ENCODE peak calls at places on chromosome 10, in five cellular contexts. One of them, this sample, is unnamed. For H3K36me3, the result is how much of the 10 kb centered on the place peaks cover.

GRCh38 chr10:119412831-119413737 is 129.4 kb downstream of the RGS10 start:
- DNase-seq in body of pancreas: no peak
- DNase-seq in mucosa of descending colon: no peak
- DNase-seq in naive thymus-derived CD4-positive, alpha-beta T cell: no peak
- DNase-seq in upper lobe of right lung: peak
- DNase-seq in this sample: no peak

GRCh38 chr10:89241491-89242339 is 9.9 kb downstream of the LIPA start:
- DNase-seq in body of pancreas: no peak
- DNase-seq in mucosa of descending colon: no peak
- DNase-seq in naive thymus-derived CD4-positive, alpha-beta T cell: no peak
- DNase-seq in upper lobe of right lung: no peak
- DNase-seq in this sample: no peak

GRCh38 chr10:102119417-102120141 is 589 bp downstream of the LDB1 start:
- DNase-seq in body of pancreas: peak
- DNase-seq in mucosa of descending colon: peak
- DNase-seq in naive thymus-derived CD4-positive, alpha-beta T cell: peak
- DNase-seq in upper lobe of right lung: peak
- DNase-seq in this sample: no peak

GRCh38 chr10:31929986-31930675 is 1.5 kb upstream of the ARHGAP12 start:
- DNase-seq in body of pancreas: no peak
- DNase-seq in mucosa of descending colon: peak
- DNase-seq in naive thymus-derived CD4-positive, alpha-beta T cell: peak
- DNase-seq in upper lobe of right lung: no peak
- DNase-seq in this sample: no peak

GRCh38 chr10:17984056-17984455 is 32.3 kb downstream of the SLC39A12 start:
- DNase-seq in body of pancreas: no peak
- DNase-seq in mucosa of descending colon: no peak
- DNase-seq in naive thymus-derived CD4-positive, alpha-beta T cell: no peak
- DNase-seq in upper lobe of right lung: no peak
- DNase-seq in this sample: no peak

GRCh38 chr10:59879363-59879935 is 26.9 kb downstream of the CCDC6 start:
- DNase-seq in body of pancreas: no peak
- DNase-seq in mucosa of descending colon: no peak
- DNase-seq in naive thymus-derived CD4-positive, alpha-beta T cell: no peak
- DNase-seq in upper lobe of right lung: no peak
- DNase-seq in this sample: no peak

GRCh38 chr10:124481717-124482116 is 20.1 kb downstream of the LHPP start:
- DNase-seq in body of pancreas: no peak
- DNase-seq in mucosa of descending colon: no peak
- DNase-seq in naive thymus-derived CD4-positive, alpha-beta T cell: no peak
- DNase-seq in upper lobe of right lung: no peak
- DNase-seq in this sample: no peak

GRCh38 chr10:21092683-21093524 is 195.8 kb upstream of the NEBL start:
- DNase-seq in body of pancreas: no peak
- DNase-seq in mucosa of descending colon: no peak
- DNase-seq in naive thymus-derived CD4-positive, alpha-beta T cell: no peak
- DNase-seq in upper lobe of right lung: no peak
- DNase-seq in this sample: no peak

GRCh38 chr10:28327494-28327886 is 24.6 kb upstream of the MPP7 start:
- DNase-seq in body of pancreas: no peak
- DNase-seq in mucosa of descending colon: no peak
- DNase-seq in naive thymus-derived CD4-positive, alpha-beta T cell: no peak
- DNase-seq in upper lobe of right lung: no peak
- DNase-seq in this sample: no peak
- H3K36me3 ChIP-seq in body of pancreas: under half
- H3K36me3 ChIP-seq in mucosa of descending colon: under half
- H3K36me3 ChIP-seq in naive thymus-derived CD4-positive, alpha-beta T cell: under half
- H3K36me3 ChIP-seq in upper lobe of right lung: under half
- H3K36me3 ChIP-seq in this sample: under half

DNA sequence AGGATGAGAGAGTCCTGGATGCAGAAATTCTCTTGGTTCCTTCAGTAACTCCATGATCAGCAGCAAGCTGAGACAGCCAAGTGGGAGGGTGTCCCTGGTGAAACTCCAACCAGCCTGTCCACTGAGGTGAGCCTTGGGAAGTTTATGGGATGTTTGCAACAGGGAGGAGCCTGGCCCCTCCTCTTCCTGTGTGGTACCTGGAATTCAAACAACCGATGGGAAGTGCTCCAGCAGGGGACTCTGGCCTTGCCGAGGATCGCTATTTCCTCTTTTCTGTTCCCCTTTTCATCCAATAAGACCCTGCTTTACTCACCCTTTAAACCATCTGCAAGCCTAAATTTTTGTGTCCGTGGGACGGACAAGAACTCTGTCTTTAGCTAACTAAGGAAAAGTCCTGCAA is 491.1 kb upstream of the ZMIZ1 start:
- DNase-seq in body of pancreas: no peak
- DNase-seq in mucosa of descending colon: peak
- DNase-seq in naive thymus-derived CD4-positive, alpha-beta T cell: no peak
- DNase-seq in upper lobe of right lung: no peak
- DNase-seq in this sample: no peak
- H3K36me3 ChIP-seq in body of pancreas: under half
- H3K36me3 ChIP-seq in mucosa of descending colon: under half
- H3K36me3 ChIP-seq in naive thymus-derived CD4-positive, alpha-beta T cell: under half
- H3K36me3 ChIP-seq in upper lobe of right lung: under half
- H3K36me3 ChIP-seq in this sample: under half

GRCh38 chr10:45428611-45429510 is 54.8 kb downstream of the ALOX5 start:
- DNase-seq in body of pancreas: no peak
- DNase-seq in mucosa of descending colon: no peak
- DNase-seq in naive thymus-derived CD4-positive, alpha-beta T cell: no peak
- DNase-seq in upper lobe of right lung: peak
- DNase-seq in this sample: no peak

GRCh38 chr10:45427305-45427955 is 53.4 kb downstream of the ALOX5 start:
- DNase-seq in body of pancreas: no peak
- DNase-seq in mucosa of descending colon: no peak
- DNase-seq in naive thymus-derived CD4-positive, alpha-beta T cell: no peak
- DNase-seq in upper lobe of right lung: peak
- DNase-seq in this sample: no peak

GRCh38 chr10:45425628-45426563 is 51.9 kb downstream of the ALOX5 start:
- DNase-seq in body of pancreas: peak
- DNase-seq in mucosa of descending colon: no peak
- DNase-seq in naive thymus-derived CD4-positive, alpha-beta T cell: no peak
- DNase-seq in upper lobe of right lung: peak
- DNase-seq in this sample: no peak

GRCh38 chr10:45429790-45430189 is 55.8 kb downstream of the ALOX5 start:
- DNase-seq in body of pancreas: no peak
- DNase-seq in mucosa of descending colon: no peak
- DNase-seq in naive thymus-derived CD4-positive, alpha-beta T cell: no peak
- DNase-seq in upper lobe of right lung: no peak
- DNase-seq in this sample: no peak

DNA sequence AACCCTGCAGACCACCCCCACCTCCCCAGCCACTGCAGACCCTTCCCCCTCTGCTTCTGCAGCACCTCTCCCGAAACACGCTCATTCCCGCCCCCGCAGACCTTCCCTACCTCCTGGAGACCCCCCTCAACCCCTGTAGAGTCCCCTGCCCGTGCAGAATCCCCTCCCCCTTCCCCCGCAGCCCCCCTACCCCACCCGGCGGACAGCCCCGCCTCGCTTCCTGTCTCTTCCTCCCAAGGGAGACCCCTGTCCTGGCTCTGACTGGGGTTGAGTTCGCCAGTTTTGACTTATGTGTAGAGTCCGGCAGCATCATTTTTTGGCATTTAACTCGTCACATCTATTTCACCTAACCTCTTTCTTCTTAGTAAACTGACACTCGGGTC is 53.9 kb downstream of the ALOX5 start:
- DNase-seq in body of pancreas: no peak
- DNase-seq in mucosa of descending colon: no peak
- DNase-seq in naive thymus-derived CD4-positive, alpha-beta T cell: no peak
- DNase-seq in upper lobe of right lung: no peak
- DNase-seq in this sample: no peak
- H3K36me3 ChIP-seq in body of pancreas: under half
- H3K36me3 ChIP-seq in mucosa of descending colon: under half
- H3K36me3 ChIP-seq in naive thymus-derived CD4-positive, alpha-beta T cell: under half
- H3K36me3 ChIP-seq in upper lobe of right lung: under half
- H3K36me3 ChIP-seq in this sample: under half

DNA sequence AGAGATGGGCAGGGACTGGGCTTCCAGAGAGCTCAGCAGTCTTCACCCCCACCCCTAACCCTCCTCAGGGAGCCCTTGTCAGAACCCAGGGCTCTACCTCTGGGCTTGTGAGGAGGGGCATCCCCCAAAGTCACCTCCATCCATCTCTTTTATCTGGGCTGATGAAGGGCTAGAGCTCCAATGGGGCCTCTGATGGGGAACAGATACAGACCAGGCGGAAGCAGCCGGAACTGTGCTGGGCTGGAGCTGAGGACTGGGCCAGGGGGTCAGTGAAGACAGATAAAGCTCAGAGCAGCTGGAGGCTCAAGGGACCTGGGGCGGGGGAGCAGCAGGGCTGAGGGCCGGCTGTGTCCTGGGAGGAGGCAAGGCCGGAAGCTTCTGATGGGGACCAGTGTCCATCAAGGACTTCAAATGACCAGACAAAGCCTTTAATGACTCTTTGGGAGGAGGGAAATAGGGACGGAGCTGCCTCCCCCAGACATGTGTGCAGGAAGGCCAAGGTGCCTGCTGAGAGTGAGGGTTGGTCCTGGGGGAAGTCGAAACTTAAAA is 10.2 kb downstream of the KAZALD1 start:
- DNase-seq in body of pancreas: no peak
- DNase-seq in mucosa of descending colon: no peak
- DNase-seq in naive thymus-derived CD4-positive, alpha-beta T cell: no peak
- DNase-seq in upper lobe of right lung: no peak
- DNase-seq in this sample: no peak
- H3K36me3 ChIP-seq in body of pancreas: under half
- H3K36me3 ChIP-seq in mucosa of descending colon: under half
- H3K36me3 ChIP-seq in naive thymus-derived CD4-positive, alpha-beta T cell: under half
- H3K36me3 ChIP-seq in upper lobe of right lung: under half
- H3K36me3 ChIP-seq in this sample: under half

GRCh38 chr10:128095753-128096469 is 30.3 kb downstream of the MKI67 start:
- DNase-seq in body of pancreas: no peak
- DNase-seq in mucosa of descending colon: no peak
- DNase-seq in naive thymus-derived CD4-positive, alpha-beta T cell: no peak
- DNase-seq in upper lobe of right lung: no peak
- DNase-seq in this sample: no peak
- H3K36me3 ChIP-seq in body of pancreas: under half
- H3K36me3 ChIP-seq in mucosa of descending colon: under half
- H3K36me3 ChIP-seq in naive thymus-derived CD4-positive, alpha-beta T cell: under half
- H3K36me3 ChIP-seq in upper lobe of right lung: under half
- H3K36me3 ChIP-seq in this sample: under half

This sample was measured in thoracic aorta.